ENCODE peak calls at places on chromosomes 7 and 10, in five cellular contexts. G is AG10803, S is retinal pigment epithelial cell, V is stomach, H is progenitor cell of endocrine pancreas. F is an unnamed sample.

GRCh38 chr10:11324761-11325321 is 286.6 kb downstream of the USP6NL start:
- DNase-seq in S (no peak), H (no peak), V (no peak), G (no peak), F (no peak)

GRCh38 chr7:39745320-39745719 is 121.9 kb downstream of the RALA start:
- DNase-seq in V (no peak), G (no peak), S (no peak), H (no peak), F (no peak)

GRCh38 chr10:112389147-112389822 is 15.4 kb downstream of the ACSL5 start:
- DNase-seq in V (peak), G (peak), S (peak), H (no peak), F (peak)

GRCh38 chr10:75468612-75469011 is 37.2 kb downstream of the LRMDA start:
- DNase-seq in S (no peak), G (no peak), V (no peak), H (no peak), F (no peak)

GRCh38 chr10:69089638-69090599 is 2.0 kb downstream of the SRGN start:
- DNase-seq in G (no peak), H (no peak), V (peak), S (no peak), F (no peak)

GRCh38 chr10:91335147-91335546 is 75.0 kb upstream of the HECTD2 start:
- DNase-seq in V (no peak), G (no peak), H (no peak), S (no peak), F (no peak)

GRCh38 chr7:128876127-128876526 is 13.5 kb downstream of the ATP6V1F start:
- DNase-seq in V (no peak), H (no peak), G (no peak), S (no peak), F (no peak)

GRCh38 chr10:132397671-132398565 is 918 bp downstream of the PWWP2B start:
- DNase-seq in S (no peak), H (no peak), V (peak), G (peak), F (no peak)

GRCh38 chr7:50119815-50120637 is 27.0 kb upstream of the ZPBP start:
- DNase-seq in V (no peak), G (no peak), S (no peak), H (no peak), F (peak)

F was measured in endothelial cell.